ENCODE peak calls at places on chromosomes 4 and X, in eight cellular contexts. W is right cardiac atrium, C is Peyer's patch, R is suprapubic skin, D is mammary epithelial cell, A is SJSA1, G is IMR-90, Z is astrocyte. Q is an unnamed sample.

GRCh38 chrX:46446727-46447378 is 98.4 kb downstream of the ZNF674 start:
- DNase-seq in W (peak), C (peak), R (peak), D (peak), A (peak), G (peak), Z (peak), Q (no peak)

GRCh38 chr4:101753702-101754101 is 36.8 kb upstream of the BANK1 start:
- DNase-seq in W (no peak), C (no peak), R (no peak), D (no peak), A (no peak), G (no peak), Z (peak), Q (no peak)

GRCh38 chr4:150139297-150139696 is 61.1 kb downstream of the DCLK2 start:
- DNase-seq in W (no peak), C (no peak), R (no peak), D (peak), A (no peak), G (no peak), Z (peak), Q (no peak)

GRCh38 chr4:19736968-19737756 is 514.5 kb upstream of the SLIT2 start:
- DNase-seq in W (no peak), C (no peak), R (no peak), D (no peak), A (peak), G (no peak), Z (peak), Q (no peak)

GRCh38 chr4:183345261-183345660 is 23.0 kb upstream of the CLDN24 start:
- DNase-seq in W (no peak), C (no peak), R (no peak), D (no peak), A (no peak), G (no peak), Z (no peak), Q (no peak)

GRCh38 chr4:72302981-72303704 is 265.9 kb downstream of the ADAMTS3 start:
- DNase-seq in W (no peak), C (no peak), R (no peak), D (peak), A (peak), G (peak), Z (no peak), Q (no peak)

GRCh38 chr4:185576918-185577591 is 41.7 kb upstream of the PDLIM3 start:
- DNase-seq in W (no peak), C (no peak), R (no peak), D (no peak), A (no peak), G (peak), Z (peak), Q (no peak)

GRCh38 chr4:118968006-118968405 is 79.4 kb downstream of the SYNPO2 start:
- DNase-seq in W (peak), C (peak), R (no peak), D (peak), A (peak), G (peak), Z (peak), Q (no peak)

GRCh38 chrX:154333837-154334271 is 38.3 kb downstream of the TKTL1 start:
- DNase-seq in W (no peak), C (no peak), R (no peak), D (no peak), A (no peak), G (no peak), Z (no peak), Q (no peak)

GRCh38 chrX:110743679-110744340 is 51.8 kb downstream of the CHRDL1 start:
- DNase-seq in W (no peak), C (no peak), R (no peak), D (peak), A (no peak), G (peak), Z (no peak), Q (no peak)

GRCh38 chr4:25938251-25939186 is 24.5 kb downstream of the SMIM20 start:
- DNase-seq in W (peak), C (no peak), R (no peak), D (peak), A (no peak), G (peak), Z (peak), Q (peak)

GRCh38 chrX:11756354-11757318 is 1.4 kb upstream of the MSL3 start:
- DNase-seq in W (no peak), C (no peak), R (no peak), D (no peak), A (no peak), G (no peak), Z (peak), Q (no peak)
- H3K27ac ChIP-seq in W (no peak), C (peak), R (no peak), D (no peak), A (no peak), G (no peak), Z (no peak), Q (no peak)

GRCh38 chr4:337932-338758 is 531 bp downstream of the ZNF141 start:
- DNase-seq in W (peak), C (peak), R (no peak), D (peak), A (no peak), G (peak), Z (peak), Q (no peak)
- H3K27ac ChIP-seq in W (peak), C (peak), R (peak), D (peak), A (no peak), G (peak), Z (peak), Q (peak)

GRCh38 chrX:136650811-136651210 is 2.9 kb downstream of the CD40LG start:
- DNase-seq in W (no peak), C (no peak), R (no peak), D (no peak), A (no peak), G (no peak), Z (no peak), Q (no peak)
- H3K27ac ChIP-seq in W (no peak), C (no peak), R (no peak), D (no peak), A (no peak), G (no peak), Z (no peak), Q (no peak)

GRCh38 chrX:129744881-129745321 is 6.1 kb downstream of the XPNPEP2 start:
- DNase-seq in W (no peak), C (no peak), R (no peak), D (no peak), A (no peak), G (no peak), Z (no peak), Q (no peak)

GRCh38 chrX:129739591-129739990 is 812 bp downstream of the XPNPEP2 start:
- DNase-seq in W (peak), C (no peak), R (no peak), D (no peak), A (no peak), G (no peak), Z (no peak), Q (no peak)

GRCh38 chrX:129743835-129744234 is 5.1 kb downstream of the XPNPEP2 start:
- DNase-seq in W (no peak), C (no peak), R (no peak), D (no peak), A (no peak), G (no peak), Z (no peak), Q (no peak)

GRCh38 chrX:129738466-129739308 is at the start of gene XPNPEP2:
- DNase-seq in W (peak), C (no peak), R (no peak), D (no peak), A (no peak), G (peak), Z (no peak), Q (no peak)

GRCh38 chrX:129741880-129742758 is 3.3 kb downstream of the XPNPEP2 start:
- DNase-seq in W (no peak), C (no peak), R (no peak), D (no peak), A (no peak), G (no peak), Z (no peak), Q (no peak)
- H3K27ac ChIP-seq in W (no peak), C (no peak), R (no peak), D (no peak), A (no peak), G (no peak), Z (no peak), Q (no peak)

GRCh38 chr4:94559351-94559806 is 107.6 kb downstream of the PDLIM5 start:
- DNase-seq in W (no peak), C (no peak), R (no peak), D (peak), A (no peak), G (peak), Z (peak), Q (no peak)
- H3K27ac ChIP-seq in W (peak), C (no peak), R (peak), D (peak), A (no peak), G (no peak), Z (peak), Q (peak)

GRCh38 chr4:37602454-37603069 is 83.6 kb downstream of the RELL1 start:
- DNase-seq in W (no peak), C (no peak), R (no peak), D (no peak), A (no peak), G (no peak), Z (no peak), Q (no peak)
- H3K27ac ChIP-seq in W (no peak), C (no peak), R (no peak), D (no peak), A (no peak), G (no peak), Z (no peak), Q (no peak)

GRCh38 chr4:39617534-39617933 is 21.1 kb downstream of the SMIM14 start:
- DNase-seq in W (no peak), C (no peak), R (no peak), D (no peak), A (no peak), G (no peak), Z (no peak), Q (no peak)

GRCh38 chr4:39620551-39620950 is 18.1 kb downstream of the SMIM14 start:
- DNase-seq in W (no peak), C (no peak), R (no peak), D (no peak), A (no peak), G (peak), Z (no peak), Q (no peak)

GRCh38 chr4:39616651-39617050 is 22.0 kb downstream of the SMIM14 start:
- DNase-seq in W (no peak), C (no peak), R (no peak), D (no peak), A (peak), G (no peak), Z (peak), Q (no peak)

GRCh38 chr4:39626261-39626660 is 12.4 kb downstream of the SMIM14 start:
- DNase-seq in W (no peak), C (peak), R (no peak), D (no peak), A (no peak), G (no peak), Z (no peak), Q (no peak)

GRCh38 chr4:39621582-39621981 is 17.1 kb downstream of the SMIM14 start:
- DNase-seq in W (peak), C (no peak), R (no peak), D (peak), A (peak), G (peak), Z (peak), Q (no peak)
- H3K27ac ChIP-seq in W (peak), C (peak), R (peak), D (no peak), A (peak), G (peak), Z (peak), Q (no peak)

GRCh38 chr4:87103691-87104187 is 116.7 kb downstream of the KLHL8 start:
- DNase-seq in W (no peak), C (no peak), R (no peak), D (peak), A (peak), G (peak), Z (peak), Q (peak)

GRCh38 chr4:87105101-87105852 is 115.1 kb downstream of the KLHL8 start:
- DNase-seq in W (no peak), C (no peak), R (no peak), D (no peak), A (no peak), G (no peak), Z (no peak), Q (no peak)

GRCh38 chr4:87101543-87102199 is 118.7 kb downstream of the KLHL8 start:
- DNase-seq in W (peak), C (no peak), R (no peak), D (peak), A (no peak), G (no peak), Z (no peak), Q (no peak)

GRCh38 chr4:87100093-87100634 is 120.3 kb downstream of the KLHL8 start:
- DNase-seq in W (no peak), C (no peak), R (no peak), D (no peak), A (no peak), G (no peak), Z (no peak), Q (no peak)

GRCh38 chr4:87103086-87103485 is 117.3 kb downstream of the KLHL8 start:
- DNase-seq in W (no peak), C (no peak), R (no peak), D (no peak), A (no peak), G (no peak), Z (no peak), Q (no peak)
- H3K27ac ChIP-seq in W (no peak), C (peak), R (peak), D (peak), A (peak), G (no peak), Z (peak), Q (peak)

Q was measured in epithelial cell of prostate.